ENCODE peak calls at places on chromosomes 7 and 10, in eight cellular contexts. One of them, this sample, is unnamed.

GRCh38 chr10:5325076-5325475 is 39.7 kb upstream of the UCN3 start:
- DNase-seq in AG08396: no peak
- DNase-seq in RWPE1: no peak
- DNase-seq in fibroblast of lung: no peak
- DNase-seq in Kasumi-1: no peak
- DNase-seq in KG1: no peak
- DNase-seq in NAMALWA: no peak
- DNase-seq in activated CD4-positive, alpha-beta T cell treated with anti-CD3 and anti-CD28 coated beads, Interleukin-2, amount 50 U/mL, for 24 hours: no peak
- DNase-seq in this sample: no peak

GRCh38 chr10:13987472-13987871 is 343.3 kb downstream of the FRMD4A start:
- DNase-seq in RWPE1: peak; percentile 23
- DNase-seq in Kasumi-1: no peak
- DNase-seq in AG08396: no peak
- DNase-seq in NAMALWA: no peak
- DNase-seq in fibroblast of lung: peak; percentile 88
- DNase-seq in KG1: no peak
- DNase-seq in activated CD4-positive, alpha-beta T cell treated with anti-CD3 and anti-CD28 coated beads, Interleukin-2, amount 50 U/mL, for 24 hours: no peak
- DNase-seq in this sample: peak; percentile 77

GRCh38 chr10:114363745-114364460 is 40.4 kb downstream of the AFAP1L2 start:
- DNase-seq in AG08396: no peak
- DNase-seq in NAMALWA: no peak
- DNase-seq in activated CD4-positive, alpha-beta T cell treated with anti-CD3 and anti-CD28 coated beads, Interleukin-2, amount 50 U/mL, for 24 hours: no peak
- DNase-seq in KG1: no peak
- DNase-seq in RWPE1: no peak
- DNase-seq in fibroblast of lung: peak; percentile 48
- DNase-seq in Kasumi-1: no peak
- DNase-seq in this sample: no peak

GRCh38 chr10:79295593-79295992 is 51.7 kb upstream of the PPIF start:
- DNase-seq in NAMALWA: no peak
- DNase-seq in AG08396: no peak
- DNase-seq in fibroblast of lung: no peak
- DNase-seq in KG1: no peak
- DNase-seq in activated CD4-positive, alpha-beta T cell treated with anti-CD3 and anti-CD28 coated beads, Interleukin-2, amount 50 U/mL, for 24 hours: no peak
- DNase-seq in Kasumi-1: no peak
- DNase-seq in RWPE1: no peak
- DNase-seq in this sample: no peak

GRCh38 chr10:71084061-71084817 is 128.1 kb upstream of the UNC5B start:
- DNase-seq in fibroblast of lung: no peak
- DNase-seq in KG1: no peak
- DNase-seq in NAMALWA: no peak
- DNase-seq in RWPE1: no peak
- DNase-seq in Kasumi-1: no peak
- DNase-seq in AG08396: no peak
- DNase-seq in activated CD4-positive, alpha-beta T cell treated with anti-CD3 and anti-CD28 coated beads, Interleukin-2, amount 50 U/mL, for 24 hours: no peak
- DNase-seq in this sample: no peak

GRCh38 chr7:6121141-6121540 is 90.0 kb downstream of the ANKRD61 start:
- DNase-seq in fibroblast of lung: peak; percentile 27
- DNase-seq in AG08396: no peak
- DNase-seq in NAMALWA: no peak
- DNase-seq in activated CD4-positive, alpha-beta T cell treated with anti-CD3 and anti-CD28 coated beads, Interleukin-2, amount 50 U/mL, for 24 hours: no peak
- DNase-seq in KG1: no peak
- DNase-seq in RWPE1: no peak
- DNase-seq in Kasumi-1: no peak
- DNase-seq in this sample: no peak

GRCh38 chr7:192701-193536 is 548 bp downstream of the FAM20C start:
- DNase-seq in Kasumi-1: no peak
- DNase-seq in fibroblast of lung: no peak
- DNase-seq in NAMALWA: no peak
- DNase-seq in activated CD4-positive, alpha-beta T cell treated with anti-CD3 and anti-CD28 coated beads, Interleukin-2, amount 50 U/mL, for 24 hours: no peak
- DNase-seq in AG08396: peak; percentile 58
- DNase-seq in RWPE1: no peak
- DNase-seq in KG1: no peak
- DNase-seq in this sample: peak; percentile 30

GRCh38 chr7:50396856-50397255 is 53.3 kb downstream of the FIGNL1 start:
- DNase-seq in RWPE1: no peak
- DNase-seq in Kasumi-1: no peak
- DNase-seq in AG08396: no peak
- DNase-seq in NAMALWA: no peak
- DNase-seq in KG1: no peak
- DNase-seq in fibroblast of lung: no peak
- DNase-seq in activated CD4-positive, alpha-beta T cell treated with anti-CD3 and anti-CD28 coated beads, Interleukin-2, amount 50 U/mL, for 24 hours: no peak
- DNase-seq in this sample: no peak

GRCh38 chr7:55521543-55522267 is 50.6 kb downstream of the VOPP1 start:
- DNase-seq in fibroblast of lung: no peak
- DNase-seq in RWPE1: peak; percentile 35
- DNase-seq in NAMALWA: no peak
- DNase-seq in KG1: no peak
- DNase-seq in activated CD4-positive, alpha-beta T cell treated with anti-CD3 and anti-CD28 coated beads, Interleukin-2, amount 50 U/mL, for 24 hours: no peak
- DNase-seq in Kasumi-1: no peak
- DNase-seq in AG08396: no peak
- DNase-seq in this sample: no peak

GRCh38 chr7:155597753-155598140 is 46.7 kb upstream of the RBM33 start:
- DNase-seq in KG1: no peak
- DNase-seq in fibroblast of lung: no peak
- DNase-seq in RWPE1: no peak
- DNase-seq in activated CD4-positive, alpha-beta T cell treated with anti-CD3 and anti-CD28 coated beads, Interleukin-2, amount 50 U/mL, for 24 hours: no peak
- DNase-seq in NAMALWA: no peak
- DNase-seq in Kasumi-1: no peak
- DNase-seq in AG08396: no peak
- DNase-seq in this sample: peak; percentile 55

GRCh38 chr10:130340816-130341215 is 204.6 kb downstream of the GLRX3 start:
- DNase-seq in AG08396: no peak
- DNase-seq in Kasumi-1: no peak
- DNase-seq in activated CD4-positive, alpha-beta T cell treated with anti-CD3 and anti-CD28 coated beads, Interleukin-2, amount 50 U/mL, for 24 hours: no peak
- DNase-seq in KG1: no peak
- DNase-seq in fibroblast of lung: no peak
- DNase-seq in NAMALWA: no peak
- DNase-seq in RWPE1: no peak
- DNase-seq in this sample: no peak

GRCh38 chr7:121366852-121367431 is 29.2 kb downstream of the FAM3C start:
- DNase-seq in Kasumi-1: peak; percentile 66
- DNase-seq in KG1: no peak
- DNase-seq in RWPE1: peak; percentile 19
- DNase-seq in NAMALWA: peak; percentile 77
- DNase-seq in activated CD4-positive, alpha-beta T cell treated with anti-CD3 and anti-CD28 coated beads, Interleukin-2, amount 50 U/mL, for 24 hours: no peak
- DNase-seq in fibroblast of lung: peak; percentile 22
- DNase-seq in AG08396: peak; percentile 17
- DNase-seq in this sample: peak; percentile 48

GRCh38 chr10:65555192-65555591 is 1370.6 kb upstream of the LRRTM3 start:
- DNase-seq in fibroblast of lung: no peak
- DNase-seq in RWPE1: no peak
- DNase-seq in NAMALWA: no peak
- DNase-seq in AG08396: no peak
- DNase-seq in activated CD4-positive, alpha-beta T cell treated with anti-CD3 and anti-CD28 coated beads, Interleukin-2, amount 50 U/mL, for 24 hours: no peak
- DNase-seq in KG1: no peak
- DNase-seq in Kasumi-1: no peak
- DNase-seq in this sample: no peak

GRCh38 chr7:87506243-87507180 is 31.0 kb upstream of the ABCB4 start:
- DNase-seq in fibroblast of lung: peak; percentile 35
- DNase-seq in Kasumi-1: peak; percentile 29
- DNase-seq in activated CD4-positive, alpha-beta T cell treated with anti-CD3 and anti-CD28 coated beads, Interleukin-2, amount 50 U/mL, for 24 hours: no peak
- DNase-seq in RWPE1: peak; percentile 12
- DNase-seq in KG1: no peak
- DNase-seq in NAMALWA: peak; percentile 42
- DNase-seq in AG08396: no peak
- DNase-seq in this sample: peak; percentile 29